ENCODE peak calls at places on chromosome 22, in ten cellular contexts. D is mesenchymal stem cell; E is brain microvascular endothelial cell; J is ovary; S is naive thymus-derived CD4-positive, alpha-beta T cell; P is BE2C; X is K562; W is ascending aorta; N is kidney epithelial cell; T is transverse colon. Q is an unnamed sample. For H3K36me3, the result is how much of the 10 kb centered on the place peaks cover.

GRCh38 chr22:20402960-20403778 is 9.2 kb downstream of the ZNF74 start:
- DNase-seq in D (no peak), E (no peak), J (no peak), S (no peak), P (no peak), X (peak), W (no peak), N (no peak), T (no peak), Q (no peak)

GRCh38 chr22:29004647-29005371 is 56.8 kb downstream of the C22orf31 start:
- DNase-seq in D (peak), E (no peak), J (peak), S (no peak), P (peak), X (peak), W (no peak), N (no peak), T (peak), Q (no peak)

GRCh38 chr22:17872491-17872890 is 98.2 kb upstream of the BID start:
- DNase-seq in D (no peak), E (no peak), J (no peak), S (no peak), P (no peak), X (peak), W (no peak), N (peak), T (no peak), Q (no peak)

GRCh38 chr22:46147471-46148267 is 2.7 kb upstream of the PPARA start:
- DNase-seq in D (no peak), E (no peak), J (peak), S (no peak), P (no peak), X (no peak), W (no peak), N (no peak), T (no peak), Q (no peak)

GRCh38 chr22:44098021-44098739 is 74.1 kb downstream of the PARVB start:
- DNase-seq in D (no peak), E (no peak), J (peak), S (no peak), P (no peak), X (no peak), W (no peak), N (no peak), T (no peak), Q (no peak)

GRCh38 chr22:45208993-45209838 is 31.5 kb downstream of the KIAA0930 start:
- DNase-seq in D (peak), E (peak), J (no peak), S (peak), P (peak), X (peak), W (no peak), N (no peak), T (no peak), Q (no peak)

GRCh38 chr22:17589810-17590375 is 26.6 kb downstream of the SLC25A18 start:
- DNase-seq in D (no peak), E (no peak), J (peak), S (no peak), P (no peak), X (no peak), W (no peak), N (no peak), T (no peak), Q (no peak)

GRCh38 chr22:32127904-32128303 is 31.2 kb downstream of the C22orf42 start:
- DNase-seq in D (no peak), E (no peak), J (no peak), S (no peak), P (no peak), X (peak), W (no peak), N (no peak), T (no peak), Q (no peak)

GRCh38 chr22:18136563-18137320 is 13.2 kb upstream of the USP18 start:
- DNase-seq in D (no peak), E (no peak), J (no peak), S (no peak), P (no peak), X (no peak), W (no peak), N (no peak), T (no peak), Q (no peak)

GRCh38 chr22:32765117-32765618 is 36.3 kb upstream of the TIMP3 start:
- DNase-seq in D (peak), E (no peak), J (no peak), S (no peak), P (no peak), X (no peak), W (no peak), N (no peak), T (no peak), Q (no peak)

GRCh38 chr22:21991774-21992173 is 9.2 kb upstream of the TOP3B start:
- DNase-seq in D (no peak), E (no peak), J (no peak), S (no peak), P (no peak), X (peak), W (no peak), N (no peak), T (no peak), Q (no peak)

GRCh38 chr22:39239561-39240423 is 5.0 kb downstream of the PDGFB start:
- DNase-seq in D (no peak), E (no peak), J (no peak), S (peak), P (no peak), X (no peak), W (no peak), N (no peak), T (peak), Q (no peak)

GRCh38 chr22:49720279-49720959 is 107.3 kb downstream of the BRD1 start:
- DNase-seq in D (no peak), E (no peak), J (no peak), S (no peak), P (no peak), X (no peak), W (no peak), N (no peak), T (no peak), Q (no peak)
- H3K4me3 ChIP-seq in D (no peak), E (no peak), J (no peak), S (no peak), P (no peak), X (no peak), W (no peak), N (no peak), T (no peak), Q (no peak)

DNA sequence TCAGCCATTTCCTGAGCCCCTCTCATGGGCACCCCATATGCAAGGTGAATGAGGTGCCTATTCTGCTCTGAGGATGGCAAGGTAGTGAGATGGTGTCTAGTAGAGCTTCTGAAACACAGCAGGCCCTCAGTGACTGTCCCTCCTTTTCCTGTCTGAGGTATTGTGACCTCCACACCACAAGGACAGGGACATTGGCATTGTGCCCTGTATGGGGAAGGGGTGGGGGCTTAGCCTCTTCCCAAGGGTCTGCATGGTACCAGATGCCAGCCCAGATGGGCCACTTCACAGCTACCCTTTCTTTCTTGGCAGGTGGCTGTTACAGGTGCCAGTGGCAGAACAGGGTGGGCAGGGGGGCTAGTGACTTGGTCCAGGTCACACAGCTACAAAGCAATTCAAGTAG is 78.8 kb downstream of the CABIN1 start:
- DNase-seq in D (no peak), E (no peak), J (peak), S (no peak), P (no peak), X (no peak), W (no peak), N (no peak), T (no peak), Q (no peak)
- H3K36me3 ChIP-seq in D (half or more), E (half or more), J (under half), S (under half), P (half or more), X (half or more), W (under half), N (under half), T (under half), Q (under half)

GRCh38 chr22:50467341-50467740 is 7.5 kb downstream of the SBF1 start:
- DNase-seq in D (no peak), E (no peak), J (no peak), S (no peak), P (no peak), X (no peak), W (no peak), N (no peak), T (no peak), Q (no peak)
- H3K4me3 ChIP-seq in D (no peak), E (no peak), J (no peak), S (no peak), P (no peak), X (no peak), W (no peak), N (no peak), T (no peak), Q (no peak)

GRCh38 chr22:36319595-36320497 is 66.9 kb downstream of the APOL1 start:
- DNase-seq in D (no peak), E (no peak), J (no peak), S (no peak), P (no peak), X (no peak), W (no peak), N (no peak), T (no peak), Q (no peak)
- H3K36me3 ChIP-seq in D (half or more), E (half or more), J (under half), S (half or more), P (half or more), X (half or more), W (half or more), N (under half), T (under half), Q (half or more)

GRCh38 chr22:10741210-10741609 is 4786.8 kb upstream of the OR11H1 start:
- DNase-seq in D (no peak), E (no peak), J (no peak), S (no peak), P (peak), X (no peak), W (no peak), N (no peak), T (no peak), Q (no peak)
- H3K4me3 ChIP-seq in D (peak), E (no peak), J (no peak), S (no peak), P (no peak), X (no peak), W (no peak), N (no peak), T (no peak), Q (no peak)

GRCh38 chr22:26631282-26631681 is 9.5 kb downstream of the CRYBA4 start:
- DNase-seq in D (no peak), E (no peak), J (no peak), S (no peak), P (no peak), X (no peak), W (no peak), N (no peak), T (no peak), Q (no peak)

GRCh38 chr22:26636296-26636695 is 14.5 kb downstream of the CRYBA4 start:
- DNase-seq in D (no peak), E (no peak), J (no peak), S (no peak), P (no peak), X (no peak), W (no peak), N (no peak), T (no peak), Q (no peak)

GRCh38 chr22:26632422-26633155 is 10.8 kb downstream of the CRYBA4 start:
- DNase-seq in D (no peak), E (no peak), J (no peak), S (no peak), P (no peak), X (peak), W (no peak), N (no peak), T (no peak), Q (no peak)

GRCh38 chr22:26635117-26635516 is 13.4 kb downstream of the CRYBA4 start:
- DNase-seq in D (no peak), E (no peak), J (no peak), S (no peak), P (no peak), X (no peak), W (no peak), N (no peak), T (no peak), Q (no peak)

GRCh38 chr22:26634189-26634588 is 12.4 kb downstream of the CRYBA4 start:
- DNase-seq in D (no peak), E (no peak), J (no peak), S (no peak), P (no peak), X (no peak), W (no peak), N (no peak), T (no peak), Q (no peak)
- H3K36me3 ChIP-seq in D (under half), E (under half), J (under half), S (under half), P (under half), X (under half), W (under half), N (under half), T (under half), Q (under half)